ENCODE peak calls at places on chromosome 6, in four cellular contexts. One of them, this sample, is unnamed.

GRCh38 chr6:75220365-75220764 is 14.5 kb upstream of the COL12A1 start:
- DNase-seq in PC-3: no peak
- DNase-seq in GM23338: no peak
- DNase-seq in hepatocyte: no peak
- DNase-seq in this sample: no peak

GRCh38 chr6:53042112-53042511 is 23.1 kb upstream of the FBXO9 start:
- DNase-seq in PC-3: peak; percentile 97
- DNase-seq in GM23338: no peak
- DNase-seq in hepatocyte: no peak
- DNase-seq in this sample: no peak

GRCh38 chr6:170583736-170584180 is 679 bp downstream of the PDCD2 start:
- DNase-seq in hepatocyte: no peak
- DNase-seq in GM23338: no peak
- DNase-seq in PC-3: no peak
- DNase-seq in this sample: peak; percentile 51

GRCh38 chr6:55379486-55379885 is 52.2 kb downstream of the GFRAL start:
- DNase-seq in GM23338: no peak
- DNase-seq in hepatocyte: no peak
- DNase-seq in PC-3: no peak
- DNase-seq in this sample: no peak

GRCh38 chr6:139080255-139080920 is 51.8 kb downstream of the ABRACL start:
- DNase-seq in PC-3: peak; percentile 75
- DNase-seq in GM23338: no peak
- DNase-seq in hepatocyte: no peak
- DNase-seq in this sample: no peak

GRCh38 chr6:43851204-43851855 is 81.3 kb downstream of the VEGFA start:
- DNase-seq in hepatocyte: peak; percentile 48
- DNase-seq in PC-3: no peak
- DNase-seq in GM23338: peak; percentile 41
- DNase-seq in this sample: no peak

GRCh38 chr6:37696841-37697735 is 595 bp downstream of the MDGA1 start:
- DNase-seq in GM23338: no peak
- DNase-seq in hepatocyte: peak; percentile 48
- DNase-seq in PC-3: no peak
- DNase-seq in this sample: no peak

GRCh38 chr6:34774967-34775366 is 16.9 kb upstream of the BLTP3A start:
- DNase-seq in hepatocyte: no peak
- DNase-seq in GM23338: no peak
- DNase-seq in PC-3: no peak
- DNase-seq in this sample: no peak

GRCh38 chr6:31669676-31670075 is at the start of gene LY6G5B:
- DNase-seq in hepatocyte: no peak
- DNase-seq in GM23338: no peak
- DNase-seq in PC-3: no peak
- DNase-seq in this sample: no peak

GRCh38 chr6:27303613-27304272 is 8.3 kb downstream of the POM121L2 start:
- DNase-seq in PC-3: no peak
- DNase-seq in GM23338: peak; percentile 64
- DNase-seq in hepatocyte: no peak
- DNase-seq in this sample: no peak

GRCh38 chr6:96465321-96465903 is 56.2 kb upstream of the UFL1 start:
- DNase-seq in hepatocyte: no peak
- DNase-seq in GM23338: no peak
- DNase-seq in PC-3: peak; percentile 58
- DNase-seq in this sample: no peak

GRCh38 chr6:111983197-111983596 is 70.7 kb upstream of the CCN6 start:
- DNase-seq in GM23338: no peak
- DNase-seq in PC-3: no peak
- DNase-seq in hepatocyte: no peak
- DNase-seq in this sample: no peak

GRCh38 chr6:66865771-66866170 is 1158.7 kb upstream of the EYS start:
- DNase-seq in PC-3: peak; percentile 81
- DNase-seq in GM23338: no peak
- DNase-seq in hepatocyte: no peak
- DNase-seq in this sample: no peak

GRCh38 chr6:11224252-11224965 is 8.1 kb downstream of the NEDD9 start:
- DNase-seq in PC-3: peak; percentile 22
- DNase-seq in GM23338: no peak
- DNase-seq in hepatocyte: no peak
- DNase-seq in this sample: no peak

GRCh38 chr6:170226647-170227046 is 64.2 kb downstream of the DLL1 start:
- DNase-seq in PC-3: no peak
- DNase-seq in hepatocyte: no peak
- DNase-seq in GM23338: no peak
- DNase-seq in this sample: no peak

GRCh38 chr6:21005816-21006553 is 471.7 kb downstream of the CDKAL1 start:
- DNase-seq in PC-3: peak; percentile 98
- DNase-seq in GM23338: no peak
- DNase-seq in hepatocyte: peak; percentile 60
- DNase-seq in this sample: no peak

GRCh38 chr6:72968704-72969103 is 256.6 kb downstream of the KHDC1L start:
- DNase-seq in hepatocyte: peak; percentile 13
- DNase-seq in PC-3: peak; percentile 90
- DNase-seq in GM23338: no peak
- DNase-seq in this sample: no peak

GRCh38 chr6:32086661-32087573 is 22.2 kb downstream of the TNXB start:
- DNase-seq in GM23338: peak; percentile 82
- DNase-seq in PC-3: peak; percentile 79
- DNase-seq in hepatocyte: no peak
- DNase-seq in this sample: no peak

GRCh38 chr6:79064635-79065034 is 13.4 kb downstream of the PHIP start:
- DNase-seq in hepatocyte: no peak
- DNase-seq in GM23338: no peak
- DNase-seq in PC-3: no peak
- DNase-seq in this sample: no peak

GRCh38 chr6:104689551-104690205 is 170.0 kb downstream of the HACE1 start:
- DNase-seq in PC-3: peak; percentile 15
- DNase-seq in hepatocyte: no peak
- DNase-seq in GM23338: no peak
- DNase-seq in this sample: no peak

GRCh38 chr6:163333686-163334085 is 80.8 kb upstream of the QKI start:
- DNase-seq in GM23338: no peak
- DNase-seq in PC-3: no peak
- DNase-seq in hepatocyte: no peak
- DNase-seq in this sample: no peak

GRCh38 chr6:68958327-68958726 is 323.2 kb downstream of the ADGRB3 start:
- DNase-seq in PC-3: peak; percentile 15
- DNase-seq in GM23338: no peak
- DNase-seq in hepatocyte: no peak
- DNase-seq in this sample: peak; percentile 16

GRCh38 chr6:139472341-139473038 is 98.0 kb upstream of the CITED2 start:
- DNase-seq in PC-3: no peak
- DNase-seq in hepatocyte: no peak
- DNase-seq in GM23338: no peak
- DNase-seq in this sample: no peak

GRCh38 chr6:22041797-22042489 is 254.9 kb downstream of the PRL start:
- DNase-seq in hepatocyte: no peak
- DNase-seq in GM23338: no peak
- DNase-seq in PC-3: peak; percentile 18
- DNase-seq in this sample: no peak

GRCh38 chr6:132937466-132937906 is 123.1 kb downstream of the RPS12 start:
- DNase-seq in GM23338: peak; percentile 94
- DNase-seq in PC-3: peak; percentile 83
- DNase-seq in hepatocyte: peak; percentile 77
- DNase-seq in this sample: peak; percentile 41

GRCh38 chr6:14792118-14792955 is 453.5 kb upstream of the JARID2 start:
- DNase-seq in PC-3: peak; percentile 63
- DNase-seq in hepatocyte: no peak
- DNase-seq in GM23338: no peak
- DNase-seq in this sample: no peak

GRCh38 chr6:52649521-52649920 is 21.4 kb upstream of the TMEM14A start:
- DNase-seq in GM23338: no peak
- DNase-seq in PC-3: no peak
- DNase-seq in hepatocyte: no peak
- DNase-seq in this sample: no peak

GRCh38 chr6:157045831-157046454 is 268.8 kb downstream of the ARID1B start:
- DNase-seq in hepatocyte: peak; percentile 48
- DNase-seq in GM23338: peak; percentile 82
- DNase-seq in PC-3: peak; percentile 60
- DNase-seq in this sample: no peak

GRCh38 chr6:7107578-7108195 is at the start of gene RREB1:
- DNase-seq in GM23338: peak; percentile 70
- DNase-seq in hepatocyte: peak; percentile 89
- DNase-seq in PC-3: peak; percentile 49
- DNase-seq in this sample: peak; percentile 68

DNA sequence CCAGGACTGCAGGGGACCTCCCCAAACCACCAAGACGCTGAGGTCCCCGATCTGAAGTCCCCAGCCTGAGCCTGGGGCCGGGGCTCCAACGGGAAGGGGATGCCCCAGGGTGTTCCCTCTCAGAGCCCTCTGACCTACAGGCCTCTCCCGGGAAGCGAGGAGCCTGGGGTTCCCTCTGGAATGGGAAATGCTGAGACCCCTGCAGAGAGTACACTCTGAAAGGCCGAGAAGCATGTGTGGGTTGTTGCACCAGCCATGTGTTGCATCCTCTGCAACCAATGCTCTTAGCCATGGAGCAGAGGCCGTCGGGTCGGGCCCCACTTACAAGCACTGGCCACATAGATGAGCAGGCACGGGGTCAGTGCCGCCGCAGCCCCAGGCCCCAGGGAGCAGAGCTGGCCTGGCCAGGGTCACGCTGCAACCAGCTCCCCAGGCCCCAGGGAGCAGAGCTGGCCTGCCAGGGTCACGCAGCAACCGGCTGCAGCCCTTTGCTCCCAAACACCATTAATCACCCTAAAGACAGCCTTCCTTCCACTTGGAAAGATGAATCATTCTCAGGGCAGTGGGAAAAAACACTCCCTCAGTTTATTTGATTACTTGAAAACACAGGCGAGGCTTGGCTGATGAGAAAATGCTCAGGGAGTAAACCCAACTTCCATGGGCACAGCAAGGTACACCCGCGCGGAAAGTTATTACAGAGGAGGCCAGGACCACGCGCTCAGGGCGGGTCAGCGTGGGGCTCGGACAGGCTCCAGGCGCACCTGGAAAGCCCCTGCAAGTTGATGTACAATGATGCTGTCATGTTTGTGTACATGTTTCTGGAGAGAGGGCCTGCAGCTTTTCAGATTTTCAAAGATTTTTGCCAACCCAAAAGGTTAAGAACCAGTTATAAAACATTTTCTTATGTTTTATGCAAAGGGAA is 78.0 kb upstream of the AFDN start:
- DNase-seq in PC-3: no peak
- DNase-seq in GM23338: no peak
- DNase-seq in hepatocyte: peak; percentile 37
- DNase-seq in this sample: no peak
- TF ChIP-seq EZH2phosphoT487 in PC-3: no peak
- TF ChIP-seq EZH2phosphoT487 in GM23338: no peak
- TF ChIP-seq EZH2phosphoT487 in hepatocyte: no peak
- TF ChIP-seq EZH2phosphoT487 in this sample: no peak

DNA sequence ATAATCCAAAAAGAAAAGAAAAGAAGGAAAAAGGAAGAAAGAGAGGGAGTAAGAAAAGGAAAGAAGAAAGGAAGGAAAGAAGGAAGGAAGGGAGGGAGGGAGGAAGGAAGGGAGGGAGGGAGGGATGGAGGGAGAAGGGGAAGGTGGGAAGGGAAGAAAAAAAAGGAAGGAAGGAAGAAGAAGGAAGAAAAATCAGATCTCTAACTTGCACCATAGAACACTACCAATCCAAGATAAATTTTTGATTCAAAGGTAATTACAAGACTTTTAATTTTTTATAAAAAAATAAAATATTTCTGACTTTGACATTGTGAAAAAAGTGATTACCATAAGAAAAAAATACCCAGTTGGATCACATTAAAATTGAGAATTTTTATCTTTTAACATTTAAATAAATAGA is 70.5 kb upstream of the NKAIN2 start:
- DNase-seq in PC-3: no peak
- DNase-seq in hepatocyte: no peak
- DNase-seq in GM23338: no peak
- DNase-seq in this sample: no peak
- H3K4me2 ChIP-seq in PC-3: no peak overlapping the region
- H3K4me2 ChIP-seq in hepatocyte: no peak overlapping the region
- H3K4me2 ChIP-seq in GM23338: no peak overlapping the region
- H3K4me2 ChIP-seq in this sample: no peak overlapping the region

GRCh38 chr6:29619578-29619977 is 13.4 kb downstream of the GABBR1 start:
- DNase-seq in hepatocyte: no peak
- DNase-seq in GM23338: no peak
- DNase-seq in PC-3: peak; percentile 61
- DNase-seq in this sample: no peak

GRCh38 chr6:29620629-29621028 is 12.4 kb downstream of the GABBR1 start:
- DNase-seq in hepatocyte: no peak
- DNase-seq in GM23338: no peak
- DNase-seq in PC-3: no peak
- DNase-seq in this sample: no peak

GRCh38 chr6:29617782-29618557 is 15.0 kb downstream of the GABBR1 start:
- DNase-seq in GM23338: peak; percentile 79
- DNase-seq in PC-3: no peak
- DNase-seq in hepatocyte: no peak
- DNase-seq in this sample: peak; percentile 18
- TF ChIP-seq CTCF in GM23338: peak; percentile 78
- TF ChIP-seq CTCF in PC-3: peak; percentile 47
- TF ChIP-seq CTCF in hepatocyte: no peak
- TF ChIP-seq CTCF in this sample: peak; percentile 72

GRCh38 chr6:131861356-131861755 is 53.5 kb downstream of the ENPP1 start:
- DNase-seq in GM23338: no peak
- DNase-seq in PC-3: no peak
- DNase-seq in hepatocyte: no peak
- DNase-seq in this sample: no peak
- TF ChIP-seq EZH2phosphoT487 in GM23338: no peak
- TF ChIP-seq EZH2phosphoT487 in PC-3: no peak
- TF ChIP-seq EZH2phosphoT487 in hepatocyte: no peak
- TF ChIP-seq EZH2phosphoT487 in this sample: no peak

DNA sequence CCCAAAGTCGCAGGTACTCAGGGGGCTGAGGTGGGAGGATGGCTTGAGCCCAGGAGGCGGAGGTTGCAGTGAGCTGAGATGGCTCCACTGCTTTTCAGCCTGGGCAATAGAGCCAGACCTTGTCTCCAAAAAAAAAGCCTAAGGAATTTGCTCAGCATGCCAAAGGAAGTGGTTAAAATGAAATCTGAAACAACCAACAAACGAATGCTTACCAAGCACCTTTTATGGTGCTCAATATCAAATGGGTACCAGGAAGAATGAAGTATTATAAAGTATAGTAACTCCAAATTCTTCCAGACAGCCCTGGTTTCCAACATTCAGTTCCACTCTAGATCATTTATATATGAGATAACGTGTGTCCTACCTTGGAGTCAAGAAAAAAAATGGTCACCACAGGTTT is 14.0 kb downstream of the GMDS start:
- DNase-seq in GM23338: no peak
- DNase-seq in hepatocyte: no peak
- DNase-seq in PC-3: peak; percentile 67
- DNase-seq in this sample: no peak
- H3K4me2 ChIP-seq in GM23338: peak overlapping the region; percentile 25
- H3K4me2 ChIP-seq in hepatocyte: no peak overlapping the region
- H3K4me2 ChIP-seq in PC-3: peak overlapping the region; percentile 37
- H3K4me2 ChIP-seq in this sample: no peak overlapping the region

GRCh38 chr6:17001188-17001587 is 100.7 kb upstream of the STMND1 start:
- DNase-seq in hepatocyte: no peak
- DNase-seq in PC-3: peak; percentile 61
- DNase-seq in GM23338: no peak
- DNase-seq in this sample: no peak
- TF ChIP-seq CTCF in hepatocyte: no peak
- TF ChIP-seq CTCF in PC-3: peak; percentile 57
- TF ChIP-seq CTCF in GM23338: peak; percentile 36
- TF ChIP-seq CTCF in this sample: no peak

This sample was measured in OCI-LY7.